ENCODE peak calls at places on chromosomes 4 and X, in ten cellular contexts. T is hepatocyte; Y is naive thymus-derived CD4-positive, alpha-beta T cell; L is HCT116; J is pancreas; H is neural progenitor cell; D is sigmoid colon; V is left lung; G is cardiac muscle cell; R is fibroblast of lung. N is an unnamed sample. For H3K27me3, the result is how much of the 10 kb centered on the place peaks cover.

GRCh38 chr4:100511906-100512305 is 5.9 kb downstream of the EMCN start:
- DNase-seq in T (no peak), Y (no peak), L (no peak), J (no peak), H (no peak), D (no peak), V (no peak), G (no peak), R (no peak), N (no peak)

GRCh38 chr4:76311896-76312331 is 5.4 kb downstream of the STBD1 start:
- DNase-seq in T (peak), Y (no peak), L (no peak), J (no peak), H (no peak), D (no peak), V (no peak), G (no peak), R (no peak), N (no peak)

GRCh38 chr4:99868126-99868596 is 26.1 kb downstream of the LAMTOR3 start:
- DNase-seq in T (peak), Y (no peak), L (no peak), J (no peak), H (peak), D (no peak), V (no peak), G (peak), R (peak), N (no peak)

GRCh38 chr4:2515835-2516550 is 20.5 kb upstream of the FAM193A start:
- DNase-seq in T (no peak), Y (no peak), L (no peak), J (no peak), H (no peak), D (peak), V (no peak), G (peak), R (no peak), N (no peak)

GRCh38 chr4:24105183-24106039 is 215.6 kb upstream of the PPARGC1A start:
- DNase-seq in T (peak), Y (no peak), L (no peak), J (no peak), H (no peak), D (no peak), V (no peak), G (peak), R (peak), N (no peak)

GRCh38 chr4:7947927-7948326 is 8.3 kb upstream of the AFAP1 start:
- DNase-seq in T (no peak), Y (no peak), L (no peak), J (no peak), H (no peak), D (no peak), V (no peak), G (no peak), R (no peak), N (no peak)

GRCh38 chr4:48428926-48429325 is 54.2 kb upstream of the SLC10A4 start:
- DNase-seq in T (no peak), Y (no peak), L (no peak), J (no peak), H (no peak), D (no peak), V (no peak), G (no peak), R (no peak), N (no peak)

GRCh38 chr4:78481180-78481579 is 70.4 kb upstream of the ANXA3 start:
- DNase-seq in T (no peak), Y (no peak), L (no peak), J (no peak), H (no peak), D (no peak), V (no peak), G (peak), R (peak), N (no peak)

GRCh38 chr4:156330436-156331031 is 376.9 kb upstream of the CTSO start:
- DNase-seq in T (no peak), Y (no peak), L (no peak), J (no peak), H (no peak), D (no peak), V (no peak), G (no peak), R (no peak), N (no peak)

GRCh38 chr4:74534121-74534520 is 89.2 kb downstream of the AREG start:
- DNase-seq in T (peak), Y (no peak), L (no peak), J (no peak), H (no peak), D (no peak), V (no peak), G (no peak), R (no peak), N (no peak)

GRCh38 chr4:74527049-74527448 is 82.1 kb downstream of the AREG start:
- DNase-seq in T (no peak), Y (no peak), L (no peak), J (no peak), H (no peak), D (no peak), V (no peak), G (no peak), R (no peak), N (no peak)

GRCh38 chr4:74524985-74525384 is 80.0 kb downstream of the AREG start:
- DNase-seq in T (no peak), Y (no peak), L (no peak), J (no peak), H (no peak), D (no peak), V (no peak), G (no peak), R (no peak), N (no peak)

GRCh38 chr4:74531952-74532794 is 87.2 kb downstream of the AREG start:
- DNase-seq in T (peak), Y (peak), L (peak), J (no peak), H (peak), D (no peak), V (no peak), G (peak), R (peak), N (peak)

GRCh38 chr4:74529284-74530041 is 84.5 kb downstream of the AREG start:
- DNase-seq in T (no peak), Y (no peak), L (no peak), J (no peak), H (no peak), D (no peak), V (no peak), G (peak), R (no peak), N (no peak)
- H3K27ac ChIP-seq in T (no peak), Y (no peak), L (no peak), J (no peak), H (no peak), D (no peak), V (no peak), G (no peak), R (no peak), N (no peak)

GRCh38 chrX:104205548-104205947 is 39.3 kb downstream of the FAM199X start:
- DNase-seq in T (no peak), Y (no peak), L (no peak), J (no peak), H (no peak), D (no peak), V (no peak), G (no peak), R (no peak), N (no peak)
- H3K4me3 ChIP-seq in T (no peak), Y (no peak), L (no peak), J (no peak), H (no peak), D (no peak), V (no peak), G (no peak), R (no peak), N (no peak)

DNA sequence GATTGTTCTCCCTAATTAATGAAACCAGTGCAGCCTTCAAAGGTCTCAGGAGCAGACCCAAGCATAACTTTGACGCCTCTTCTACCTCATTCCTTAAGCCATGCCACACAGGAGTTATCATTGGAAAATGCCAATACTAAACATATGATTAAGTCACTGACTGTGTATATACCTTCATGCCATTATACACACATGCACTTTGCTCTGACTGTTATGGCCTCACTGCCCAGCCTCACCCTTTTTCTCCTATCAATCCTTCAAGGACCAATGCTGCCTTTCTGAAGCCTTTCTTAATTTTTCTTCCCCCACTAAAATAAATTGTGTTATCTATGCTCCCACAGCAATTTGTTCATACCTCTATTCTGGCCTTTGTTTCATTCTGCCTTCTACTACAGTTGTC is 725.6 kb downstream of the RPA4 start:
- DNase-seq in T (no peak), Y (no peak), L (no peak), J (no peak), H (no peak), D (no peak), V (no peak), G (no peak), R (no peak), N (no peak)
- H3K27me3 ChIP-seq in T (under half), Y (under half), L (under half), J (under half), H (under half), D (under half), V (under half), G (under half), R (under half), N (under half)

DNA sequence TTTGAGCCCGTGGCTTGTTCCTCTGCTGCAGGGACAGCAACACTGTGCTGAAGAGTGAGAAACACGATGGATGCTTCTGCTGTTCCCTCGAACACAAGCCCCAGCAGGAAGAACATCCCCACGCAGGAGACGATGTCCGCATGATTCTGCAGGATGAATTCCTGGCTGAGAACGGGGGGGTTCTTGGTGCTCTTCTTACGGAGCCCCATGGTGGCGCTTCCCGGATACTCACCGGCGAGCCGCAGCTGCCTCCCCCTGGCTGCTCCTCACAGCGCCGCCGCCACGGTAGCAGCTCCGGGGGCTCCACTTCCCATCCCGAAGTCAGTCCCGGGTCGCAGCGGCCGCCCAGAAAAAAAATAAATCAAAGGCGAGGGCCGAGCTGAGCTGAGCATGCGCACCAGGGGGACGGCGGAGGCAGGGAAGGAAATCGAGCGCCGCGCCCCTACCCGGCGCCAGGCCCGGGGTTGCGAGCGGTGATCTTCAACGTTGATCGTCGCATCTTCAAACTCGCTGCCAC is at the start of gene TRAM1L1:
- DNase-seq in T (peak), Y (no peak), L (no peak), J (peak), H (peak), D (peak), V (peak), G (peak), R (peak), N (peak)
- H3K27ac ChIP-seq in T (peak), Y (no peak), L (no peak), J (peak), H (no peak), D (peak), V (peak), G (no peak), R (peak), N (no peak)

GRCh38 chr4:152537881-152538280 is 2.0 kb upstream of the FBXW7 start:
- DNase-seq in T (no peak), Y (no peak), L (no peak), J (no peak), H (no peak), D (no peak), V (no peak), G (no peak), R (no peak), N (no peak)
- H3K4me3 ChIP-seq in T (no peak), Y (peak), L (no peak), J (no peak), H (peak), D (no peak), V (no peak), G (no peak), R (peak), N (no peak)

GRCh38 chr4:110637408-110638131 is 14.7 kb upstream of the PITX2 start:
- DNase-seq in T (peak), Y (no peak), L (no peak), J (no peak), H (peak), D (no peak), V (no peak), G (no peak), R (no peak), N (no peak)

GRCh38 chr4:110639207-110640092 is 16.6 kb upstream of the PITX2 start:
- DNase-seq in T (no peak), Y (no peak), L (no peak), J (no peak), H (peak), D (no peak), V (no peak), G (no peak), R (no peak), N (no peak)

GRCh38 chr4:110636231-110636676 is 13.4 kb upstream of the PITX2 start:
- DNase-seq in T (no peak), Y (no peak), L (peak), J (no peak), H (peak), D (no peak), V (no peak), G (no peak), R (no peak), N (no peak)

GRCh38 chr4:110636677-110637407 is 14.0 kb upstream of the PITX2 start:
- DNase-seq in T (peak), Y (no peak), L (peak), J (no peak), H (peak), D (no peak), V (no peak), G (peak), R (no peak), N (no peak)

DNA sequence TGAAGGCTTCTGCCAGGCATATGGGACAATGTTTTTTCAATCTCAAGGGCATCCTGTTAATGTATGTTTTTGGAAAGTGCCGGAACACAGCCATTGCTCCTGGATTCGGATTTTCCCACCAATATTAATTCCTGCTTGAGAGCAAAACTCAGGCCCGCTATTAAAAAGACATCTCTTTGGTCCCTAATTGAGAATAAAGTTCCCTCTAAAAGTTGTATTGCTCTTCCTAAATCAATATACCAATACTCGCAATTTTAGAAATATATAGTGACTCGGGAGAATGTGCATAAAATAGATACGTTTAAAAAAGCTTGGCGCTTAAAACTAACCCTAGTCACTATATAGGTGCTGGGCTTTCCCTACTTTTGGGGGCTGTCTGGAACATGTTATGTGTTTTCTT is 15.5 kb upstream of the PITX2 start:
- DNase-seq in T (no peak), Y (no peak), L (no peak), J (no peak), H (no peak), D (no peak), V (no peak), G (no peak), R (no peak), N (no peak)
- H3K27me3 ChIP-seq in T (half or more), Y (under half), L (under half), J (under half), H (half or more), D (half or more), V (half or more), G (half or more), R (half or more), N (half or more)

GRCh38 chr4:86306816-86307215 is 53.0 kb downstream of the MAPK10 start:
- DNase-seq in T (no peak), Y (no peak), L (no peak), J (no peak), H (no peak), D (no peak), V (no peak), G (peak), R (peak), N (no peak)

GRCh38 chr4:86307432-86307831 is 52.4 kb downstream of the MAPK10 start:
- DNase-seq in T (no peak), Y (no peak), L (no peak), J (no peak), H (no peak), D (no peak), V (no peak), G (peak), R (no peak), N (no peak)

GRCh38 chr4:86296865-86297264 is 63.0 kb downstream of the MAPK10 start:
- DNase-seq in T (no peak), Y (no peak), L (no peak), J (no peak), H (no peak), D (no peak), V (no peak), G (no peak), R (no peak), N (no peak)

GRCh38 chr4:86300516-86300915 is 59.3 kb downstream of the MAPK10 start:
- DNase-seq in T (no peak), Y (no peak), L (no peak), J (no peak), H (no peak), D (no peak), V (no peak), G (no peak), R (no peak), N (no peak)

DNA sequence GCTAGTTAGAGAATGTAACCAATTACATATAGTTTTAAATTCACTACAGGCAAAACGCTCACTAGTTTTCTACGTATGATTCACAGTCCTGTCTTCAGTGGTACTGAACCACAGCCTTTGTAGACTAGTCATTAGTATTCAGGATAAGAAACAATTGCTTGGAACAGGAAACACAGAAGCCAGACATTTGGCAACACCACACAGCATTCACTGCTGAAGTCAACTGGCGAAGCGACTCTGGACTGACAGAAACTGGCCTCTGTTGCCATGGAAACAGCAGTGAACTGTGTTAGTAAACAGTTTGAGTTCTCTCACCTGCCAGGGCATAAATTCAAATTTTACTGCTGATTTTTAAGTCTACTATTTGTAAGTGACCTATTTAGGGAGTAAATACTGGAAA is 57.6 kb downstream of the MAPK10 start:
- DNase-seq in T (peak), Y (no peak), L (no peak), J (no peak), H (peak), D (peak), V (no peak), G (peak), R (peak), N (no peak)
- H3K27ac ChIP-seq in T (no peak), Y (no peak), L (no peak), J (no peak), H (no peak), D (no peak), V (no peak), G (no peak), R (no peak), N (no peak)

N was measured in iPS DF 6.9.